ENCODE peak calls at places on chromosomes 5 and 9, in seven cellular contexts. K is colonic mucosa; B is M059J; I is naive B cell; Q is stimulated activated CD8-positive, alpha-beta memory T cell treated with anti-CD3 and anti-CD28 coated beads, Interleukin-2, amount 100 ng/mL, for 48 hours; O is stromal cell of bone marrow; N is OCI-LY7. M is an unnamed sample.

GRCh38 chr5:169545762-169546161 is 37.8 kb upstream of the SPDL1 start:
- DNase-seq in Q (no peak), N (no peak), B (peak), I (no peak), O (no peak), K (no peak), M (no peak)

GRCh38 chr5:53782620-53783019 is 222.2 kb downstream of the NDUFS4 start:
- DNase-seq in O (no peak), Q (no peak), I (no peak), K (no peak), B (no peak), N (no peak), M (no peak)

GRCh38 chr5:25020454-25020853 is 375.7 kb upstream of the CDH10 start:
- DNase-seq in Q (no peak), K (no peak), O (no peak), N (no peak), I (no peak), B (no peak), M (no peak)

GRCh38 chr5:96067251-96067650 is 105.6 kb upstream of the ELL2 start:
- DNase-seq in K (no peak), B (no peak), I (no peak), Q (no peak), N (no peak), O (no peak), M (no peak)

GRCh38 chr5:74977475-74977874 is 74.9 kb downstream of the GCNT4 start:
- DNase-seq in B (no peak), Q (no peak), N (no peak), K (no peak), I (no peak), O (no peak), M (no peak)

GRCh38 chr5:96819806-96820205 is 12.1 kb upstream of the ERAP1 start:
- DNase-seq in B (no peak), K (no peak), Q (no peak), N (no peak), O (no peak), I (no peak), M (no peak)

GRCh38 chr5:42499016-42499415 is 75.8 kb downstream of the GHR start:
- DNase-seq in I (no peak), O (no peak), N (no peak), K (no peak), Q (no peak), B (no peak), M (no peak)

GRCh38 chr9:82903503-82903902 is 159.4 kb downstream of the RASEF start:
- DNase-seq in Q (no peak), B (no peak), I (no peak), O (no peak), K (no peak), N (no peak), M (no peak)

GRCh38 chr5:179882338-179882737 is 23.7 kb upstream of the MRNIP start:
- DNase-seq in K (no peak), O (no peak), Q (no peak), I (no peak), B (no peak), N (no peak), M (no peak)

GRCh38 chr5:134141346-134142050 is 27.0 kb downstream of the TCF7 start:
- DNase-seq in B (peak), I (no peak), K (no peak), N (no peak), Q (no peak), O (no peak), M (peak)

GRCh38 chr9:94630833-94631232 is 8.5 kb downstream of the FBP1 start:
- DNase-seq in B (no peak), Q (no peak), K (peak), I (no peak), N (no peak), O (no peak), M (no peak)

GRCh38 chr9:84838879-84839278 is 169.3 kb downstream of the NTRK2 start:
- DNase-seq in K (no peak), N (no peak), B (no peak), Q (no peak), O (no peak), I (no peak), M (no peak)

GRCh38 chr9:99019523-99020331 is 76.0 kb downstream of the COL15A1 start:
- DNase-seq in K (no peak), B (peak), Q (no peak), O (peak), I (no peak), N (no peak), M (no peak)

GRCh38 chr9:138077126-138077525 is 199.5 kb downstream of the CACNA1B start:
- DNase-seq in I (no peak), K (no peak), O (no peak), Q (no peak), N (no peak), B (no peak), M (no peak)

GRCh38 chr5:80698369-80698768 is 43.6 kb upstream of the DHFR start:
- DNase-seq in I (no peak), B (no peak), K (no peak), O (no peak), Q (no peak), N (no peak), M (no peak)

GRCh38 chr5:40603378-40603777 is 76.3 kb upstream of the PTGER4 start:
- DNase-seq in B (peak), K (no peak), Q (no peak), I (no peak), O (no peak), N (no peak), M (no peak)

GRCh38 chr5:1833264-1834021 is 32.2 kb downstream of the NDUFS6 start:
- DNase-seq in N (no peak), I (no peak), B (no peak), K (no peak), Q (no peak), O (no peak), M (no peak)

GRCh38 chr5:60101561-60101960 is 208.0 kb upstream of the PDE4D start:
- DNase-seq in K (no peak), N (no peak), B (peak), O (no peak), I (no peak), Q (no peak), M (no peak)

GRCh38 chr5:157548513-157549282 is 26.9 kb downstream of the ADAM19 start:
- DNase-seq in B (peak), I (no peak), K (no peak), O (peak), N (no peak), Q (no peak), M (no peak)

GRCh38 chr9:81037889-81038288 is 651.5 kb downstream of the TLE1 start:
- DNase-seq in Q (no peak), I (no peak), B (no peak), N (no peak), K (no peak), O (no peak), M (no peak)

GRCh38 chr5:139414601-139415121 is 10.8 kb upstream of the SPATA24 start:
- DNase-seq in B (no peak), Q (no peak), K (no peak), I (no peak), O (no peak), N (no peak), M (no peak)

GRCh38 chr5:149426931-149427330 is 47.8 kb upstream of the IL17B start:
- DNase-seq in B (peak), I (no peak), N (no peak), K (no peak), Q (no peak), O (no peak), M (no peak)

GRCh38 chr9:92631452-92632211 is 38.3 kb downstream of the IPPK start:
- DNase-seq in B (peak), N (no peak), I (no peak), O (no peak), Q (peak), K (no peak), M (no peak)

GRCh38 chr5:5906778-5907177 is 471.6 kb downstream of the MED10 start:
- DNase-seq in Q (no peak), N (no peak), O (no peak), K (no peak), B (no peak), I (no peak), M (no peak)

GRCh38 chr5:149002053-149002452 is 60.8 kb downstream of the SH3TC2 start:
- DNase-seq in I (no peak), B (peak), Q (no peak), O (peak), N (no peak), K (no peak), M (no peak)

GRCh38 chr5:155631116-155631515 is 617.6 kb downstream of the KIF4B start:
- DNase-seq in N (no peak), I (no peak), Q (no peak), B (peak), K (no peak), O (no peak), M (no peak)

GRCh38 chr9:91354846-91355245 is 6.9 kb downstream of the AUH start:
- DNase-seq in N (no peak), Q (no peak), I (no peak), O (no peak), B (no peak), K (no peak), M (no peak)

GRCh38 chr5:167814828-167815227 is 476.6 kb upstream of the WWC1 start:
- DNase-seq in I (no peak), O (peak), B (peak), Q (no peak), N (no peak), K (no peak), M (no peak)

GRCh38 chr5:174527936-174528557 is 196.3 kb upstream of the MSX2 start:
- DNase-seq in K (no peak), Q (no peak), B (no peak), O (no peak), N (no peak), I (no peak), M (no peak)

GRCh38 chr9:6552738-6553121 is 92.8 kb downstream of the GLDC start:
- DNase-seq in K (no peak), N (no peak), I (no peak), Q (no peak), O (no peak), B (peak), M (no peak)

GRCh38 chr5:76625087-76625860 is 2.1 kb upstream of the F2RL2 start:
- DNase-seq in K (no peak), Q (no peak), I (no peak), B (no peak), N (no peak), O (no peak), M (no peak)

GRCh38 chr5:96743065-96743768 is 64.5 kb downstream of the ERAP1 start:
- DNase-seq in N (no peak), Q (no peak), B (peak), I (no peak), K (peak), O (no peak), M (no peak)

GRCh38 chr9:132794730-132795380 is 83.2 kb downstream of the AK8 start:
- DNase-seq in I (no peak), B (no peak), K (peak), Q (no peak), N (no peak), O (no peak), M (no peak)

GRCh38 chr5:169762338-169763095 is 125.4 kb downstream of the DOCK2 start:
- DNase-seq in I (no peak), B (peak), Q (no peak), K (no peak), N (no peak), O (no peak), M (no peak)

GRCh38 chr9:3875371-3876132 is 349.8 kb upstream of the RFX3 start:
- DNase-seq in I (no peak), N (no peak), K (no peak), O (peak), Q (no peak), B (peak), M (no peak)

GRCh38 chr9:123396007-123396511 is 40.1 kb downstream of the CRB2 start:
- DNase-seq in B (peak), N (no peak), K (no peak), I (no peak), Q (no peak), O (no peak), M (no peak)

GRCh38 chr5:98768160-98769005 is 5.1 kb upstream of the RGMB start:
- DNase-seq in Q (no peak), K (peak), N (peak), B (peak), O (peak), I (peak), M (peak)

GRCh38 chr5:134464988-134465855 is 53.5 kb upstream of the CDKN2AIPNL start:
- DNase-seq in K (peak), N (peak), B (no peak), O (no peak), I (no peak), Q (no peak), M (peak)